ENCODE peak calls at places on chromosomes 13 and 19, in eight cellular contexts. S is endothelial cell, Z is NCI-H1092, N is AG10803, T is fibroblast of the conjunctiva, C is occipital lobe, D is OCI-LY7, P is fibroblast of the aortic adventitia. K is an unnamed sample.

GRCh38 chr19:24073807-24074206 is 13.2 kb upstream of the ZNF254 start:
- DNase-seq in P (no peak), N (no peak), T (no peak), D (no peak), C (no peak), Z (no peak), S (no peak), K (no peak)

GRCh38 chr19:7848779-7849457 is 18.9 kb downstream of the EVI5L start:
- DNase-seq in S (no peak), T (no peak), N (no peak), P (no peak), C (peak), D (no peak), Z (no peak), K (no peak)

GRCh38 chr13:74866151-74866550 is 615.8 kb downstream of the TBC1D4 start:
- DNase-seq in Z (no peak), T (no peak), P (no peak), N (peak), S (no peak), C (no peak), D (no peak), K (no peak)

GRCh38 chr19:51921949-51922348 is 5.3 kb upstream of the ZNF613 start:
- DNase-seq in Z (no peak), P (no peak), S (no peak), D (peak), C (no peak), N (no peak), T (no peak), K (no peak)

GRCh38 chr13:22821589-22821988 is 359.2 kb upstream of the SGCG start:
- DNase-seq in C (no peak), P (no peak), Z (no peak), D (no peak), T (no peak), S (no peak), N (no peak), K (no peak)

GRCh38 chr19:19711306-19711933 is 21.5 kb downstream of the ZNF14 start:
- DNase-seq in C (no peak), N (no peak), S (no peak), D (no peak), Z (no peak), T (no peak), P (no peak), K (no peak)

GRCh38 chr13:44293908-44294735 is 79.5 kb upstream of the SERP2 start:
- DNase-seq in S (no peak), C (no peak), D (no peak), T (no peak), P (peak), N (peak), Z (no peak), K (peak)

GRCh38 chr19:31548941-31549340 is 199.7 kb upstream of the TSHZ3 start:
- DNase-seq in Z (no peak), T (no peak), S (peak), P (peak), N (peak), C (no peak), D (peak), K (peak)

GRCh38 chr19:54021932-54022331 is 30.5 kb downstream of the CACNG6 start:
- DNase-seq in C (no peak), Z (no peak), P (no peak), T (no peak), D (no peak), S (no peak), N (no peak), K (no peak)

GRCh38 chr13:41523396-41523795 is 66.0 kb downstream of the RGCC start:
- DNase-seq in Z (no peak), N (no peak), T (no peak), D (no peak), C (no peak), P (no peak), S (no peak), K (no peak)

GRCh38 chr13:50715402-50716146 is 127.9 kb downstream of the DLEU7 start:
- DNase-seq in N (no peak), S (no peak), Z (no peak), P (no peak), C (no peak), T (no peak), D (no peak), K (peak)

GRCh38 chr19:2636897-2637683 is 65.4 kb downstream of the GNG7 start:
- DNase-seq in T (peak), N (peak), S (peak), D (peak), C (peak), Z (no peak), P (peak), K (peak)

GRCh38 chr13:49664606-49665005 is 26.7 kb downstream of the EBPL start:
- DNase-seq in P (no peak), N (no peak), T (no peak), C (no peak), D (no peak), S (no peak), Z (no peak), K (no peak)

GRCh38 chr19:34837262-34837661 is 64.2 kb upstream of the ZNF599 start:
- DNase-seq in T (no peak), Z (no peak), P (no peak), D (no peak), N (no peak), S (peak), C (no peak), K (no peak)

GRCh38 chr13:113651511-113652403 is 6.2 kb downstream of the ATP4B start:
- DNase-seq in D (no peak), N (no peak), P (no peak), C (no peak), Z (no peak), S (no peak), T (no peak), K (no peak)

GRCh38 chr19:2634228-2634951 is 68.1 kb downstream of the GNG7 start:
- DNase-seq in D (no peak), Z (no peak), C (no peak), S (no peak), N (no peak), T (no peak), P (peak), K (peak)

GRCh38 chr19:45976180-45976579 is 2.5 kb upstream of the NOVA2 start:
- DNase-seq in T (no peak), Z (no peak), D (no peak), C (peak), S (no peak), P (no peak), N (no peak), K (no peak)

GRCh38 chr19:33998739-33999345 is 173.5 kb upstream of the LSM14A start:
- DNase-seq in S (no peak), T (no peak), N (peak), D (peak), Z (no peak), P (peak), C (no peak), K (peak)

GRCh38 chr13:41751277-41751676 is 209.6 kb downstream of the VWA8 start:
- DNase-seq in Z (no peak), S (no peak), P (peak), T (peak), C (no peak), N (peak), D (no peak), K (no peak)

GRCh38 chr13:107339209-107339608 is 771.3 kb upstream of the ARGLU1 start:
- DNase-seq in S (no peak), D (no peak), Z (no peak), C (no peak), N (no peak), T (no peak), P (no peak), K (no peak)

GRCh38 chr19:29845576-29846176 is 33.9 kb downstream of the CCNE1 start:
- DNase-seq in N (no peak), T (no peak), P (peak), C (peak), Z (no peak), S (no peak), D (peak), K (peak)

GRCh38 chr19:21328402-21328801 is 808 bp downstream of the ZNF708 start:
- DNase-seq in N (no peak), P (peak), Z (no peak), D (peak), S (no peak), T (no peak), C (no peak), K (peak)

GRCh38 chr19:38649305-38650179 is 2.1 kb downstream of the ACTN4 start:
- DNase-seq in P (peak), D (no peak), N (no peak), Z (no peak), C (no peak), T (no peak), S (no peak), K (no peak)

GRCh38 chr19:13935765-13936486 is 2.3 kb downstream of the PODNL1 start:
- DNase-seq in C (no peak), S (no peak), N (no peak), P (no peak), Z (no peak), D (no peak), T (no peak), K (no peak)

GRCh38 chr19:2259331-2259730 is 3.1 kb upstream of the JSRP1 start:
- DNase-seq in N (no peak), T (no peak), P (no peak), C (no peak), S (no peak), Z (no peak), D (no peak), K (no peak)

GRCh38 chr13:113742000-113742441 is 17.0 kb upstream of the TMEM255B start:
- DNase-seq in D (no peak), T (peak), N (peak), P (peak), Z (peak), S (peak), C (no peak), K (peak)

GRCh38 chr13:77891041-77891440 is 27.6 kb downstream of the EDNRB start:
- DNase-seq in N (no peak), P (no peak), C (no peak), Z (no peak), T (no peak), S (no peak), D (no peak), K (no peak)

GRCh38 chr19:41219924-41220567 is 1.0 kb downstream of the AXL start:
- DNase-seq in N (peak), D (no peak), S (no peak), C (no peak), T (peak), P (peak), Z (no peak), K (no peak)

GRCh38 chr13:74661851-74662250 is 527.6 kb upstream of the KLF12 start:
- DNase-seq in Z (no peak), T (peak), P (no peak), D (no peak), S (no peak), C (no peak), N (peak), K (no peak)

GRCh38 chr19:4851551-4852290 is 15.7 kb downstream of the PLIN3 start:
- DNase-seq in D (peak), P (peak), Z (peak), T (no peak), N (peak), C (peak), S (peak), K (peak)

GRCh38 chr13:90447735-90448103 is 899.8 kb upstream of the MIR17HG start:
- DNase-seq in P (peak), S (no peak), N (peak), T (no peak), Z (no peak), C (no peak), D (no peak), K (no peak)

GRCh38 chr13:49319555-49320350 is 72.0 kb downstream of the CDADC1 start:
- DNase-seq in N (peak), Z (no peak), S (no peak), P (peak), D (peak), C (no peak), T (no peak), K (peak)

GRCh38 chr19:52689804-52690394 is 44.9 kb downstream of the ZNF611 start:
- DNase-seq in Z (no peak), T (no peak), P (peak), C (no peak), N (peak), D (no peak), S (peak), K (peak)